ENCODE peak calls at places on chromosomes 4 and X, in four cellular contexts. R is tibial artery, Y is pancreas, Z is A549. S is an unnamed sample.

GRCh38 chr4:142379277-142380051 is 466.6 kb downstream of the INPP4B start:
- DNase-seq in R (no peak), Y (no peak), Z (peak; percentile 21), S (no peak)

GRCh38 chr4:25865586-25865985 is 2.8 kb upstream of the SEL1L3 start:
- DNase-seq in Y (peak; percentile 53), R (no peak), Z (peak; percentile 51), S (no peak)

GRCh38 chrX:120309873-120310730 is 1.2 kb downstream of the TMEM255A start:
- DNase-seq in R (no peak), Y (no peak), Z (peak; percentile 17), S (no peak)

GRCh38 chr4:8158710-8159521 is at the start of gene ABLIM2:
- DNase-seq in R (peak; percentile 99), Y (peak; percentile 99), Z (peak; percentile 95), S (peak; percentile 99)

GRCh38 chrX:11944486-11944885 is 186.4 kb downstream of the MSL3 start:
- DNase-seq in Y (no peak), Z (peak; percentile 53), R (no peak), S (peak; percentile 28)

GRCh38 chr4:185682236-185682635 is 129.8 kb downstream of the SORBS2 start:
- DNase-seq in Y (no peak), R (no peak), Z (peak; percentile 5), S (no peak)

GRCh38 chr4:65668201-65669007 is 1.9 kb downstream of the EPHA5 start:
- DNase-seq in Z (no peak), Y (peak; percentile 9), R (peak; percentile 62), S (no peak)

GRCh38 chr4:110620352-110621327 is 2.2 kb downstream of the PITX2 start:
- DNase-seq in Z (no peak), R (no peak), Y (no peak), S (peak; percentile 21)

GRCh38 chr4:110193822-110194761 is 4.3 kb downstream of the ELOVL6 start:
- DNase-seq in R (peak; percentile 70), Z (peak; percentile 93), Y (peak; percentile 74), S (peak; percentile 93)

DNA sequence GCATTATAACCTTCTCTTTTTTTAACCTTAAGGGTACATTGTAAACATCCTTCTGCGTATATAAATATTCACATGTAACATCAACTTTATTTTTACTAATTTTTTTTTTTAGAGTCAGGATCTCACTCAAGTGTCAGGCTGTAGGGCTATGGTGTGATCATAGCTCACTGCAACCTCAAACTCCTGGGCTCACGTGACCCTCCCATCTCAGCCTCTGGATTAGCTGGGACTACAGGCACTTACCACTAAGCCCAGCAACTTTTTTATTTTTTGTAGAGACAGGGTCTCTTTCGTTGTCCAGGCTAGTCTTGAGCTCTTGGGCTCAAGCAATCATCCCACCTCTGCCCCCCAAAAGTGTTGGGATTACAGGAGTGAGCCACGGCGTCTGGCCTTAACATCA is 116.2 kb downstream of the APBB2 start:
- DNase-seq in R (no peak), Z (no peak), Y (no peak), S (no peak)
- H3K4me3 ChIP-seq in R (no peak overlapping the region), Z (no peak overlapping the region), Y (no peak overlapping the region), S (no peak overlapping the region)

GRCh38 chr4:104451573-104451972 is 43.1 kb downstream of the CXXC4 start:
- DNase-seq in R (no peak), Z (peak; percentile 2), Y (no peak), S (peak; percentile 40)
- TF ChIP-seq CTCF in R (no peak), Z (peak; percentile 6), Y (peak; percentile 27), S (peak; percentile 23)

GRCh38 chrX:38563006-38563405 is 1.7 kb downstream of the TSPAN7 start:
- DNase-seq in R (no peak), Z (no peak), Y (no peak), S (no peak)
- H3K4me3 ChIP-seq in R (peak overlapping the region; percentile 61), Z (peak overlapping the region; percentile 54), Y (no peak overlapping the region), S (no peak overlapping the region)

GRCh38 chrX:13121020-13121419 is 76.6 kb upstream of the FAM9C start:
- DNase-seq in R (no peak), Z (no peak), Y (no peak), S (no peak)
- TF ChIP-seq CTCF in R (no peak), Z (no peak), Y (no peak), S (no peak)

S was measured in GM12865.